ENCODE peak calls at places on chromosomes 13 and 19, in ten cellular contexts. R, I, F, U, Y, P, G, N, W and B are unnamed samples.

GRCh38 chr13:101308247-101309013 is 107.9 kb downstream of the NALCN start:
- DNase-seq in N (no peak), G (no peak), U (no peak), W (no peak), R (no peak), P (no peak), Y (no peak), F (no peak), I (no peak), B (no peak)

GRCh38 chr13:112072531-112073244 is 5.7 kb downstream of the SOX1 start:
- DNase-seq in N (no peak), G (no peak), Y (peak; percentile 96), R (no peak), F (peak; percentile 79), U (no peak), W (no peak), P (no peak), I (no peak), B (no peak)

GRCh38 chr19:4717191-4717965 is 6.3 kb downstream of the DPP9 start:
- DNase-seq in U (no peak), G (no peak), R (no peak), W (no peak), N (peak; percentile 93), Y (no peak), P (no peak), I (no peak), F (no peak), B (no peak)

GRCh38 chr19:7673995-7674667 is 2.8 kb upstream of the MCEMP1 start:
- DNase-seq in P (no peak), G (no peak), Y (peak; percentile 92), I (peak; percentile 85), F (peak; percentile 50), R (no peak), N (peak; percentile 59), W (no peak), U (no peak), B (no peak)

GRCh38 chr19:2434721-2435265 is 7.4 kb upstream of the TIMM13 start:
- DNase-seq in G (no peak), R (no peak), U (no peak), F (no peak), N (no peak), W (no peak), I (no peak), P (no peak), Y (no peak), B (no peak)

GRCh38 chr19:11166281-11167142 is 10.9 kb upstream of the SPC24 start:
- DNase-seq in I (peak; percentile 65), F (no peak), U (no peak), G (no peak), Y (no peak), R (no peak), P (no peak), W (no peak), N (no peak), B (no peak)

GRCh38 chr19:7912144-7912696 is 2.4 kb upstream of the TGFBR3L start:
- DNase-seq in I (no peak), U (no peak), F (no peak), Y (no peak), P (no peak), W (no peak), R (no peak), G (no peak), N (no peak), B (peak; percentile 68)

GRCh38 chr13:113648218-113648615 is 9.8 kb downstream of the ATP4B start:
- DNase-seq in R (no peak), U (no peak), Y (peak; percentile 15), P (no peak), I (peak; percentile 35), F (no peak), W (no peak), N (no peak), G (no peak), B (peak; percentile 31)

GRCh38 chr13:111342716-111343115 is 22.3 kb downstream of the TEX29 start:
- DNase-seq in R (no peak), P (no peak), W (no peak), U (no peak), G (no peak), Y (no peak), N (no peak), I (no peak), F (no peak), B (no peak)

GRCh38 chr19:38661166-38661565 is 13.7 kb downstream of the ACTN4 start:
- DNase-seq in N (no peak), U (no peak), R (no peak), Y (no peak), F (no peak), W (no peak), P (no peak), G (no peak), I (no peak), B (no peak)

GRCh38 chr19:17797397-17798201 is 2.7 kb downstream of the B3GNT3 start:
- DNase-seq in G (no peak), R (no peak), P (peak; percentile 27), U (no peak), I (no peak), N (peak; percentile 95), F (no peak), Y (no peak), W (no peak), B (no peak)

GRCh38 chr13:98246538-98247172 is 69.6 kb upstream of the RNF113B start:
- DNase-seq in G (no peak), P (no peak), U (no peak), W (no peak), Y (no peak), N (no peak), R (no peak), F (no peak), I (no peak), B (no peak)

GRCh38 chr19:35715981-35716734 is 1.6 kb upstream of the KMT2B start:
- DNase-seq in P (no peak), Y (peak; percentile 89), R (no peak), G (no peak), N (no peak), W (no peak), I (peak; percentile 83), F (no peak), U (no peak), B (no peak)

GRCh38 chr13:82713681-82714405 is 1168.4 kb downstream of the SLITRK1 start:
- DNase-seq in W (no peak), N (peak; percentile 7), P (no peak), Y (no peak), R (no peak), G (no peak), I (no peak), F (no peak), U (no peak), B (no peak)

GRCh38 chr13:75372517-75372916 is 109.5 kb downstream of the TBC1D4 start:
- DNase-seq in W (no peak), G (no peak), R (no peak), N (peak; percentile 57), F (peak; percentile 15), Y (peak; percentile 14), U (no peak), I (no peak), P (no peak), B (no peak)

GRCh38 chr19:56664511-56664910 is 7.0 kb downstream of the ZNF835 start:
- DNase-seq in Y (no peak), G (no peak), F (no peak), I (no peak), R (no peak), N (no peak), U (no peak), P (no peak), W (no peak), B (no peak)

GRCh38 chr19:54338521-54338920 is 441 bp downstream of the LILRA4 start:
- DNase-seq in W (no peak), F (no peak), G (no peak), R (no peak), Y (no peak), I (no peak), N (no peak), P (no peak), U (no peak), B (no peak)